ENCODE peak calls at places on chromosomes 11 and 22, in five cellular contexts. X is H9, Q is mammary epithelial cell, P is H1, J is heart left ventricle. W is an unnamed sample.

GRCh38 chr22:48065852-48066251 is 1303.4 kb downstream of the TBC1D22A start:
- DNase-seq in Q (no peak), J (no peak), X (no peak), P (no peak), W (no peak)

GRCh38 chr11:74269161-74269809 is 42.2 kb downstream of the P4HA3 start:
- DNase-seq in P (no peak), J (no peak), X (no peak), Q (no peak), W (no peak)

GRCh38 chr11:86063536-86063935 is 5.3 kb downstream of the PICALM start:
- DNase-seq in P (no peak), J (no peak), X (no peak), Q (peak; percentile 69), W (no peak)

GRCh38 chr11:102276302-102277182 is 40.7 kb upstream of the BIRC3 start:
- DNase-seq in J (no peak), X (no peak), P (no peak), Q (no peak), W (no peak)

GRCh38 chr11:86641537-86642270 is 30.7 kb downstream of the ME3 start:
- DNase-seq in P (no peak), J (no peak), X (no peak), Q (no peak), W (no peak)

GRCh38 chr22:38707346-38707745 is 1.6 kb downstream of the GTPBP1 start:
- DNase-seq in J (no peak), P (no peak), X (no peak), Q (peak; percentile 77), W (no peak)

GRCh38 chr22:24105661-24106060 is 75.6 kb upstream of the SUSD2 start:
- DNase-seq in Q (no peak), P (no peak), J (no peak), X (no peak), W (no peak)

GRCh38 chr11:105219269-105219668 is 79.7 kb upstream of the CARD18 start:
- DNase-seq in X (peak; percentile 26), P (peak; percentile 3), J (no peak), Q (no peak), W (peak; percentile 14)

GRCh38 chr11:1934326-1935155 is 12.6 kb upstream of the MRPL23 start:
- DNase-seq in J (no peak), X (no peak), P (no peak), Q (no peak), W (no peak)

GRCh38 chr11:72721689-72722049 is 30.5 kb downstream of the ARAP1 start:
- DNase-seq in P (no peak), X (no peak), J (no peak), Q (no peak), W (no peak)

GRCh38 chr22:20567993-20568417 is 60.6 kb downstream of the MED15 start:
- DNase-seq in Q (no peak), P (no peak), X (no peak), J (no peak), W (no peak)

GRCh38 chr11:31676280-31676982 is 134.7 kb downstream of the PAX6 start:
- DNase-seq in J (no peak), X (no peak), P (no peak), Q (no peak), W (no peak)

GRCh38 chr11:7116370-7116769 is 27.6 kb downstream of the RBMXL2 start:
- DNase-seq in Q (no peak), X (no peak), P (no peak), J (no peak), W (no peak)

GRCh38 chr22:32910358-32910757 is 108.9 kb downstream of the TIMP3 start:
- DNase-seq in X (no peak), Q (no peak), P (no peak), J (no peak), W (no peak)

GRCh38 chr11:34899633-34900016 is 16.6 kb downstream of the APIP start:
- DNase-seq in P (no peak), X (no peak), Q (no peak), J (no peak), W (no peak)

GRCh38 chr11:124108158-124108557 is 7.1 kb upstream of the VWA5A start:
- DNase-seq in J (no peak), P (no peak), Q (peak; percentile 12), X (peak; percentile 38), W (no peak)

GRCh38 chr11:22459053-22459452 is 120.9 kb downstream of the SLC17A6 start:
- DNase-seq in J (no peak), X (no peak), P (no peak), Q (peak; percentile 89), W (no peak)

GRCh38 chr11:65778901-65779668 is 1.7 kb downstream of the AP5B1 start:
- DNase-seq in Q (no peak), P (no peak), X (no peak), J (no peak), W (no peak)

GRCh38 chr11:106263527-106263926 is 186.1 kb downstream of the AASDHPPT start:
- DNase-seq in J (no peak), Q (no peak), X (no peak), P (no peak), W (no peak)

GRCh38 chr22:46084376-46084775 is 66.0 kb upstream of the PPARA start:
- DNase-seq in J (no peak), P (no peak), Q (no peak), X (no peak), W (no peak)

GRCh38 chr22:24550028-24550901 is 4.7 kb downstream of the GUCD1 start:
- DNase-seq in Q (no peak), X (no peak), J (no peak), P (no peak), W (no peak)

GRCh38 chr11:26556582-26556981 is 15.5 kb downstream of the MUC15 start:
- DNase-seq in P (no peak), Q (no peak), J (no peak), X (no peak), W (no peak)

GRCh38 chr11:63839508-63840355 is 822 bp downstream of the MARK2 start:
- DNase-seq in J (peak; percentile 33), P (no peak), Q (peak; percentile 23), X (no peak), W (no peak)

GRCh38 chr22:42236268-42236667 is 34.2 kb downstream of the TCF20 start:
- DNase-seq in P (no peak), Q (no peak), X (no peak), J (no peak), W (no peak)

GRCh38 chr11:106070606-106071005 is 6.5 kb downstream of the KBTBD3 start:
- DNase-seq in P (no peak), X (no peak), J (no peak), Q (no peak), W (no peak)

GRCh38 chr11:28736256-28736655 is 628.1 kb downstream of the METTL15 start:
- DNase-seq in X (no peak), P (no peak), Q (no peak), J (no peak), W (no peak)

GRCh38 chr11:119218141-119218878 is 12.2 kb downstream of the CBL start:
- DNase-seq in P (no peak), Q (peak; percentile 96), X (no peak), J (no peak), W (no peak)

GRCh38 chr11:112656772-112657428 is 304.3 kb upstream of the NCAM1 start:
- DNase-seq in P (no peak), J (no peak), Q (peak; percentile 92), X (no peak), W (no peak)

GRCh38 chr11:103091024-103091423 is 936 bp downstream of the DCUN1D5 start:
- DNase-seq in Q (peak; percentile 26), X (no peak), P (no peak), J (no peak), W (no peak)

GRCh38 chr11:453564-453963 is 3.5 kb downstream of the PTDSS2 start:
- DNase-seq in J (no peak), Q (no peak), P (no peak), X (no peak), W (no peak)
- H3K4me1 ChIP-seq in J (peaks cover 23% of the 10 kb centered on the region), Q (peaks cover 23% of the 10 kb centered on the region), P (peaks cover 3% of the 10 kb centered on the region), X (no peaks in the 10 kb centered on the region), W (no peaks in the 10 kb centered on the region)

DNA sequence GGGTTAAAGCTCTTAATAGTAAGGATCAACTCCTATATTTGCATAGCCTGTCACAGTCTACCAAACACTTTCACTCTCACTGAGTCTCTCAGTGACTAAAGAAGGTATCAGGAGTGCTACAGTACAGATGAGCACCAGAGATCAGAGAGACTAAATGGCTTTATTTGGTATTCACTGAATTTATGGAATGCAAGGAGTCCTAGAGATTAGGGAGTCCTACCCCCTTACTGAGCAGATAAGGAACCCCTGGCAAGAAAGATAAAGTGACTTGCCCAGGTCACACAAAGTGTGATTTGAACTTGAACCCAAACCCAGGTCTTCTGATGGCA is 396.4 kb upstream of the CCDC90B start:
- DNase-seq in Q (no peak), J (no peak), P (no peak), X (no peak), W (no peak)
- H3K4me1 ChIP-seq in Q (no peaks in the 10 kb centered on the region), J (no peaks in the 10 kb centered on the region), P (peaks cover 9% of the 10 kb centered on the region), X (peaks cover 5% of the 10 kb centered on the region), W (no peaks in the 10 kb centered on the region)

DNA sequence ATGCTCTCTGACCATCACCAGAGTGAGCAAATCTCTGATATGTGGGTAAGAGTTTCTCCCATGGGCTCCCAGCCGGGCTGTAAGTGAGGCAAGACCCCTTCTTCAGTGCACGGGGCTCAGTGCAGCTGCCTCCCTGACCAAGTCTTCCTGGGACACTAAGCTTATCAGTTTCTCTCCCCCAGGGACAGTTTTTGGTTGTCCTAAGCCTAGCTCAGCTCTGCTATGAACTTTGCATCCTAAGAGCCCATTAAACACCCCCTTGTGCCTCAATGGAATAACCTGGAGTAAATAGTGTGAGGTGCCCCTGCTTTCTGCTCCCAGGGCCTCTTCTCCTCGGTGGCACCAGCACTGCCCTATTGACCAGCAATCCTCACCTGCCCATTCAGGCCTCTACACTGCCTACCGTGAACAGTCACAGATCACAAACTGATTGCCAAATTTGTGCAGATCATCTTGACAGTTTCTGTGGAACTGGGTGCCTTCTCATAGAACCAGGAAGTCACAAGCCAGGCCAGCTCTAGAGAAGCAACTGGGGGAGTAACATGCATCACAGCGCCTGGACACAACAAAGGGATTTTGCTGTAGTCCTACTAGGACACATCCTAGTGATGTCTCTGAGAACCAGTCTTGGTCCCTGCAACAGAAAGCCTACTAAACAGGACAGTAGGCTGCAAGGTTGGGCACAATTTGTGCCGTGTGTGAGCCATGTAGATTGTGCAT is 19.5 kb upstream of the IGLL5 start:
- DNase-seq in J (no peak), X (no peak), P (no peak), Q (no peak), W (no peak)
- H3K4me1 ChIP-seq in J (peaks cover 4% of the 10 kb centered on the region), X (no peaks in the 10 kb centered on the region), P (no peaks in the 10 kb centered on the region), Q (no peaks in the 10 kb centered on the region), W (no peaks in the 10 kb centered on the region)

GRCh38 chr22:49426618-49427266 is 400.9 kb downstream of the BRD1 start:
- DNase-seq in P (no peak), X (no peak), J (no peak), Q (no peak), W (no peak)

GRCh38 chr22:49427341-49427740 is 400.3 kb downstream of the BRD1 start:
- DNase-seq in X (no peak), Q (no peak), J (no peak), P (no peak), W (no peak)

GRCh38 chr22:49429066-49429465 is 398.6 kb downstream of the BRD1 start:
- DNase-seq in P (no peak), X (no peak), Q (no peak), J (no peak), W (no peak)

GRCh38 chr22:49426098-49426497 is 401.6 kb downstream of the BRD1 start:
- DNase-seq in P (no peak), X (no peak), J (no peak), Q (no peak), W (no peak)

DNA sequence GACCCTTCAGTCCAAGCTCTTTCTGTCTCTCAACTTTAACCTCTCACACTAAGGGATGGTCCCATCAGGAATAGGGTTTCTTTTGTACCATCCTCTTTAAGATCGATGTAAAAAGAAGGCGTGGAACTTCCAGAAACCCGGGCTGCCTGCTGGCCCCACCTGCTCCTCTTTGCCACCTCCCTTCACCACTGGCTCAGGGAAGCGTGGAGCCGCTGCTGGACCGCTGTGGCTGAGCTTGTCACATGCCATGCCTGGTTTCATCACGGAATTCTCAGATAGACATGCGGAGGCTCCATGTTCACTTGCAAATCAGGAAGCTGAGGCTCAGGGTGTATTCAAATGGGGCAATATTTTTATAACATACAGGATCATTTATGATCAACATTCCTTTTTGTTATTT is 399.7 kb downstream of the BRD1 start:
- DNase-seq in X (no peak), Q (no peak), P (no peak), J (no peak), W (no peak)
- H3K4me1 ChIP-seq in X (no peaks in the 10 kb centered on the region), Q (no peaks in the 10 kb centered on the region), P (no peaks in the 10 kb centered on the region), J (no peaks in the 10 kb centered on the region), W (no peaks in the 10 kb centered on the region)

W was measured in BE2C.